ENCODE peak calls at places on chromosome 5, in four cellular contexts. R is sigmoid colon; H is effector memory CD4-positive, alpha-beta T cell; O is right atrium auricular region. D is an unnamed sample. For H3K9me3, the result is how much of the 10 kb centered on the place peaks cover.

GRCh38 chr5:109971968-109972367 is 282.2 kb downstream of the MAN2A1 start:
- DNase-seq in R (no peak), H (no peak), O (no peak), D (no peak)

GRCh38 chr5:16934123-16934522 is 2.0 kb downstream of the MYO10 start:
- DNase-seq in R (peak), H (no peak), O (peak), D (no peak)

GRCh38 chr5:50564558-50564957 is 101.9 kb upstream of the PARP8 start:
- DNase-seq in R (no peak), H (no peak), O (no peak), D (no peak)

GRCh38 chr5:92242170-92242569 is 859.1 kb upstream of the ARRDC3 start:
- DNase-seq in R (no peak), H (no peak), O (no peak), D (no peak)

GRCh38 chr5:31768784-31769183 is 129.9 kb downstream of the PDZD2 start:
- DNase-seq in R (no peak), H (no peak), O (no peak), D (no peak)

GRCh38 chr5:50445281-50445949 is 4.3 kb upstream of the EMB start:
- DNase-seq in R (no peak), H (peak), O (no peak), D (no peak)

GRCh38 chr5:173265433-173265832 is 30.4 kb upstream of the NKX2-5 start:
- DNase-seq in R (no peak), H (no peak), O (peak), D (no peak)

GRCh38 chr5:72402381-72402890 is 82.3 kb downstream of the PTCD2 start:
- DNase-seq in R (no peak), H (no peak), O (no peak), D (no peak)

GRCh38 chr5:78591227-78591626 is 57.3 kb downstream of the LHFPL2 start:
- DNase-seq in R (no peak), H (no peak), O (no peak), D (no peak)

GRCh38 chr5:172858990-172859811 is 25.1 kb downstream of the ERGIC1 start:
- DNase-seq in R (peak), H (no peak), O (peak), D (peak)

GRCh38 chr5:61357745-61358144 is 25.7 kb downstream of the ZSWIM6 start:
- DNase-seq in R (no peak), H (no peak), O (no peak), D (no peak)

GRCh38 chr5:93428868-93429267 is 152.2 kb downstream of the NR2F1-AS1 start:
- DNase-seq in R (no peak), H (no peak), O (no peak), D (no peak)

GRCh38 chr5:64108674-64109073 is 57.0 kb upstream of the RNF180 start:
- DNase-seq in R (no peak), H (no peak), O (no peak), D (no peak)

GRCh38 chr5:37841223-37841622 is 1.4 kb upstream of the GDNF start:
- DNase-seq in R (no peak), H (no peak), O (no peak), D (no peak)

GRCh38 chr5:59342181-59342580 is 551.3 kb downstream of the PDE4D start:
- DNase-seq in R (no peak), H (no peak), O (no peak), D (no peak)

GRCh38 chr5:146000072-146000471 is 63.7 kb downstream of the SH3RF2 start:
- DNase-seq in R (no peak), H (no peak), O (no peak), D (no peak)

GRCh38 chr5:56012281-56012963 is 17.7 kb upstream of the IL6ST start:
- DNase-seq in R (no peak), H (peak), O (no peak), D (no peak)

GRCh38 chr5:73655521-73656160 is 29.6 kb downstream of the ARHGEF28 start:
- DNase-seq in R (no peak), H (no peak), O (no peak), D (no peak)
- H3K4me3 ChIP-seq in R (no peak), H (no peak), O (no peak), D (peak)

GRCh38 chr5:158212237-158212636 is 353.3 kb upstream of the CLINT1 start:
- DNase-seq in R (no peak), H (no peak), O (no peak), D (no peak)

GRCh38 chr5:158205992-158206391 is 347.0 kb upstream of the CLINT1 start:
- DNase-seq in R (no peak), H (no peak), O (no peak), D (no peak)

GRCh38 chr5:158212915-158213314 is 354.0 kb upstream of the CLINT1 start:
- DNase-seq in R (no peak), H (no peak), O (no peak), D (no peak)

GRCh38 chr5:158207733-158208132 is 348.8 kb upstream of the CLINT1 start:
- DNase-seq in R (no peak), H (no peak), O (no peak), D (no peak)

DNA sequence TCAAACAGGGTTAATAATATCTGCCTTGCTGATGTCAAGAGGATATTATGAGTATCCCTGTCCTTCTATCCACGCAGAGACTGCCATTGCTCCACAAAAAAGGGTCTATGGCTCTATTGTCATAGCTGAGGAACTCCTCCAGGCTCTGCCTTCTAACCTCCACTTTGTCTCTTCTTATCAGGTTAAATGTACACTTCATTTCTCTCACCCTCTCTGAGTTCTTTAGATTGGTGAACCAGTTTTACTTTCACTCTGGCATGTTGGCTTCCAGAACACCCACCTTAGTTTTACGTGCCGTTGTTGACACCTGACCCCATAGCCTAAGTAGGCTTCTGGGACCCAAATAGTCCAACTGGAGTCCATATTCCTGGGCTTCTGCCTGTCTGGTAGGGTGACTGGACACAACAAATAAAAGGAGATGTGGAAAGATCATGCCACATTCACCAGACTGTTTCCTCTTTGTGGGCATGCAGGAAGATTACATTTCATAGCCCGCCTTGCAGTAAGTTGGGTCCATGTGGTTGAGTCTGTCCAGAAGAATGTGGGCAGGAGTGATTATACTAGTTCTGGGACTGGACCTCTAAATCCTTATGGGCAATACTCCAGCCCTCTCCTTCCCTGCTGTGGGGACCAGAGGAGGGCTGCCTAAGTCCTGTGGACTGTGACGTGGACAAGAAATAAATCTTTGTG is 350.4 kb upstream of the CLINT1 start:
- DNase-seq in R (no peak), H (no peak), O (no peak), D (no peak)
- H3K9me3 ChIP-seq in R (under half), H (under half), O (under half), D (under half)

DNA sequence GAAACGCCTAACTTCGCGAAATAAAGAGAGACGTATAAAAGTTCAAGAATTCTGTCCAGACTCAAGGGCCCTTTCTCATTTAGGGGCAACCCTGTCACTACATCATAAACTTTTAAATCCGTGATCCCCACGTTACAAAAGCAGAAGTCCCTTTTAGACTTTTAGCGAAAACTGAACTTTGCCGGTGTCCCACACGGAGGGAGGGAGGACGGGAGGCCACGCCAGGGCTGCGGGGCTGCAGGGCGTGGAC is 517 bp upstream of the F2R start:
- DNase-seq in R (no peak), H (no peak), O (no peak), D (no peak)
- H3K4me3 ChIP-seq in R (peak), H (peak), O (peak), D (peak)

DNA sequence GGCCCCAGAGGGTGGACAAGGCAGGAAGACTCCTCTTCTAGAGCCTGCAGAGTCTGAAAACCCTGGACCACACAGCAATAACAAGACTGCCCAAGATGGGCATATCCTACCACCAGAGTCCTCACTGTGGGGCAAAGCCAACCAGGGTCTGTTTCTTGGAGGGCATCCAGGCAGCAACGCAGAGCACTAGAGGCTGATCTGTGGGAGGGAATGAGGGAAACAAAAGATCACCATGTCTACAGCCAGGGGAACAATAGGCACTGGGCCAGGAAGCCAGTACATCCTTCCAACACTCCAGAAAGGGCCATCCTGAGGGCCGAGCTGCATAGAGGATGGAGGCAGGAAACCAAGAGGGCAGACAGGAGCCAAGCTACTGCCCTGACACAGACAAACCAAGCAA is 416.0 kb upstream of the IRX4 start:
- DNase-seq in R (peak), H (no peak), O (no peak), D (no peak)
- H3K9me3 ChIP-seq in R (under half), H (under half), O (under half), D (under half)

DNA sequence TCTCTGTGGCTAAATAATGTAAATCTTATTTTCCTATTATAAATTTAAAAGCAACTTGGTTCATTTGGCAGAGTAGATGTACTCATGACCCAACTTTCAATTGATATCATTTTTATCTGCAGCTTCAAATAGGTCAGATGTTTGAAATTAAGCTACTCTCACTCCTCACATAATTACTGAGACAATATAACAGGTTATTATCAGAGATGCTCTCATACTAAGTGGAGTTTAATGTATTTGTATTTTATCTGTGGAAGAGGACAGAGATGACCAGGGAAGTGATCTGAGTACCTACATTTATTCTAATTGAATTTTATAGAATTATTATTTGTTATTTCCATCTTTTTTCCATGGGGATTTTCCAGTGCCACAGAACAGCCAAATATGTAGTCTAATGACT is 177.4 kb upstream of the PRLR start:
- DNase-seq in R (no peak), H (no peak), O (no peak), D (no peak)
- H3K4me3 ChIP-seq in R (no peak), H (no peak), O (no peak), D (no peak)

GRCh38 chr5:143016777-143017374 is 246.7 kb downstream of the ARHGAP26 start:
- DNase-seq in R (no peak), H (peak), O (no peak), D (no peak)

GRCh38 chr5:143014017-143014651 is 244.0 kb downstream of the ARHGAP26 start:
- DNase-seq in R (no peak), H (no peak), O (no peak), D (no peak)

GRCh38 chr5:143011621-143012020 is 241.4 kb downstream of the ARHGAP26 start:
- DNase-seq in R (no peak), H (no peak), O (no peak), D (no peak)

GRCh38 chr5:143010335-143010734 is 240.2 kb downstream of the ARHGAP26 start:
- DNase-seq in R (no peak), H (no peak), O (no peak), D (no peak)

GRCh38 chr5:143013176-143013575 is 243.0 kb downstream of the ARHGAP26 start:
- DNase-seq in R (no peak), H (no peak), O (no peak), D (no peak)
- H3K9me3 ChIP-seq in R (under half), H (under half), O (under half), D (under half)

GRCh38 chr5:128778474-128778873 is 186.8 kb upstream of the SLC27A6 start:
- DNase-seq in R (no peak), H (no peak), O (no peak), D (no peak)
- H3K4me3 ChIP-seq in R (no peak), H (no peak), O (no peak), D (no peak)

GRCh38 chr5:7970816-7971215 is 101.9 kb downstream of the MTRR start:
- DNase-seq in R (no peak), H (no peak), O (no peak), D (no peak)
- H3K9me3 ChIP-seq in R (under half), H (under half), O (under half), D (under half)

DNA sequence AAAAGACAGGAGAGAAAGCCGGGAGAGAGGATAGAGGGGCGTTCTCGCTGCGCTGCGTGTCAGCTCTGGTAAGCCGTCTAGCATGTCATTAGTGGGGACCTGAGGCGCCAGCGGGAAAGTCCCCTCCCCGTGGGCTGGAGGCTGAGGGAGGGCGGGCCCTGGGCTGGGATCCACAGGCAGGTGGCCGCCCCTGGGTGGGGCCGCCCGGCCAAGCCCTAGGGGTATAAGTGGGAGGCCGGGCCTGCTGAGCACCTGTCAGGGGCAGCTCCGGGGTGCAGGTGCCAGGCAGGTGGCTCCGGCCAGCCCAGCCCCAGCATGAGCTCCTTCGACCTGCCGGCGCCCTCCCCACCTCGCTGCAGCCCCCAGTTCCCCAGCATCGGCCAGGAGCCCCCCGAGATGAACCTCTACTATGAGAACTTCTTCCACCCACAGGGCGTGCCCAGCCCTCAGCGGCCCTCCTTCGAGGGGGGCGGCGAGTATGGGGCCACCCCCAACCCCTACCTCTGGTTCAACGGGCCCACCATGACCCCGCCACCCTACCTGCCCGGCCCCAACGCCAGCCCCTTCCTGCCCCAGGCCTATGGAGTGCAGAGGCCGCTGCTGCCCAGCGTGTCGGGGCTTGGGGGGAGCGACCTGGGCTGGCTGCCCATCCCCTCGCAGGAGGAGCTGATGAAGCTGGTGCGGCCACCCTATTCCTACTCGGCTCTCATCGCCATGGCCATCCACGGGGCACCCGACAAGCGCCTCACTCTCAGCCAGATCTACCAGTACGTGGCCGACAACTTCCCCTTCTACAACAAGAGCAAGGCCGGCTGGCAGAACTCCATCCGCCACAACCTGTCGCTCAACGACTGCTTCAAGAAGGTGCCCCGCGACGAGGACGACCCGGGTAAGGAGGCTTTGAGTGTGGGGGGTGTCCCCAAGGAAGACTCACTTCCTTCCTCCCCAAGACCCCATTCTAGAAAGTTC is at the start of gene FOXI1:
- DNase-seq in R (no peak), H (no peak), O (peak), D (no peak)
- H3K4me3 ChIP-seq in R (no peak), H (no peak), O (no peak), D (no peak)

DNA sequence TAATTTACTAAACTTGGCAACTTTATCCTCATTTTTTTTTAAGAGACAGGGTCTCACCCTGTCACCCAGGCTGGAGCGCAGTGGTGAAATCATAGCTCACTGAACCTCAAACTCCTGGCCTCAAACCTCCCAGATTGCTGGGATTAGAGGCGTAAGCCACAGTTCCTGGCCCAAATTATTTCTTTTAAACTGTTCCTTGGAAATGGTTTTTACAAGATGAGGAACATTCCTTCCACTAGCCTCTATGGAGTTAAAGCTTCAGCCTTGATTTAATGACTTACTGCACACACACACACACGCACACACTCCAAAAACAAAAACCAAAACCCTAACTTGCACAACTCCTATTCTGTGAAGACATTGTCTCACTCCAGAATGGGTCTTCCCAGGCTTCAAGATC is 77.2 kb upstream of the TARS1 start:
- DNase-seq in R (no peak), H (no peak), O (no peak), D (no peak)
- H3K9me3 ChIP-seq in R (under half), H (under half), O (under half), D (under half)